ENCODE peak calls at places on chromosomes 2 and 18, in six cellular contexts. O is upper lobe of left lung, Q is tibial artery, Y is PC-9, M is GM13976, S is body of pancreas. Z is an unnamed sample.

GRCh38 chr2:8623958-8624591 is 57.8 kb upstream of the ID2 start:
- DNase-seq in O (no peak), Q (no peak), Y (no peak), M (no peak), S (peak), Z (no peak)

GRCh38 chr2:132669854-132670103 is 226 bp downstream of the LYPD1 start:
- DNase-seq in O (no peak), Q (no peak), Y (no peak), M (no peak), S (peak), Z (no peak)

GRCh38 chr2:32930436-32930835 is 16.3 kb upstream of the LTBP1 start:
- DNase-seq in O (no peak), Q (no peak), Y (no peak), M (no peak), S (no peak), Z (no peak)

GRCh38 chr2:152542995-152543481 is 174.2 kb downstream of the PRPF40A start:
- DNase-seq in O (no peak), Q (no peak), Y (peak), M (no peak), S (no peak), Z (no peak)

GRCh38 chr2:48120112-48120511 is 213.8 kb upstream of the FBXO11 start:
- DNase-seq in O (no peak), Q (no peak), Y (no peak), M (no peak), S (no peak), Z (no peak)

GRCh38 chr2:33051586-33052385 is 105.0 kb downstream of the LTBP1 start:
- DNase-seq in O (no peak), Q (peak), Y (no peak), M (no peak), S (no peak), Z (no peak)

GRCh38 chr2:27069961-27070618 is 1.4 kb downstream of the OST4 start:
- DNase-seq in O (no peak), Q (no peak), Y (no peak), M (no peak), S (no peak), Z (no peak)

GRCh38 chr2:19911799-19912509 is 10.2 kb upstream of the TTC32 start:
- DNase-seq in O (no peak), Q (no peak), Y (peak), M (no peak), S (no peak), Z (no peak)

GRCh38 chr18:63161728-63162195 is 157.8 kb downstream of the BCL2 start:
- DNase-seq in O (no peak), Q (peak), Y (peak), M (peak), S (peak), Z (peak)

GRCh38 chr2:150787353-150788098 is 300.1 kb upstream of the RND3 start:
- DNase-seq in O (no peak), Q (no peak), Y (no peak), M (no peak), S (no peak), Z (no peak)

GRCh38 chr2:193943406-193943960 is 1713.5 kb upstream of the SLC39A10 start:
- DNase-seq in O (no peak), Q (no peak), Y (no peak), M (no peak), S (no peak), Z (no peak)

GRCh38 chr2:214358506-214358905 is 52.3 kb upstream of the VWC2L start:
- DNase-seq in O (no peak), Q (no peak), Y (no peak), M (no peak), S (no peak), Z (no peak)

GRCh38 chr2:34365937-34366336 is 766.8 kb upstream of the FAM98A start:
- DNase-seq in O (no peak), Q (no peak), Y (no peak), M (no peak), S (peak), Z (no peak)

GRCh38 chr2:68905116-68905515 is 33.9 kb upstream of the BMP10 start:
- DNase-seq in O (no peak), Q (no peak), Y (no peak), M (no peak), S (no peak), Z (no peak)

GRCh38 chr2:143515318-143515717 is 386.1 kb downstream of the ARHGAP15 start:
- DNase-seq in O (no peak), Q (no peak), Y (no peak), M (no peak), S (no peak), Z (no peak)

GRCh38 chr2:220586980-220587549 is 959.6 kb downstream of the SLC4A3 start:
- DNase-seq in O (no peak), Q (no peak), Y (no peak), M (no peak), S (no peak), Z (no peak)

GRCh38 chr2:3198119-3198518 is 179.5 kb downstream of the EIPR1 start:
- DNase-seq in O (no peak), Q (no peak), Y (no peak), M (no peak), S (no peak), Z (peak)

GRCh38 chr2:60565472-60565871 is 12.0 kb upstream of the BCL11A start:
- DNase-seq in O (no peak), Q (no peak), Y (no peak), M (no peak), S (peak), Z (no peak)

GRCh38 chr2:143802242-143802641 is 673.0 kb downstream of the ARHGAP15 start:
- DNase-seq in O (no peak), Q (no peak), Y (peak), M (peak), S (no peak), Z (no peak)

GRCh38 chr2:67954125-67954748 is 108.6 kb downstream of the C1D start:
- DNase-seq in O (no peak), Q (no peak), Y (no peak), M (no peak), S (no peak), Z (no peak)

GRCh38 chr18:63725682-63726480 is 23.1 kb downstream of the SERPINB11 start:
- DNase-seq in O (no peak), Q (no peak), Y (no peak), M (no peak), S (no peak), Z (no peak)

DNA sequence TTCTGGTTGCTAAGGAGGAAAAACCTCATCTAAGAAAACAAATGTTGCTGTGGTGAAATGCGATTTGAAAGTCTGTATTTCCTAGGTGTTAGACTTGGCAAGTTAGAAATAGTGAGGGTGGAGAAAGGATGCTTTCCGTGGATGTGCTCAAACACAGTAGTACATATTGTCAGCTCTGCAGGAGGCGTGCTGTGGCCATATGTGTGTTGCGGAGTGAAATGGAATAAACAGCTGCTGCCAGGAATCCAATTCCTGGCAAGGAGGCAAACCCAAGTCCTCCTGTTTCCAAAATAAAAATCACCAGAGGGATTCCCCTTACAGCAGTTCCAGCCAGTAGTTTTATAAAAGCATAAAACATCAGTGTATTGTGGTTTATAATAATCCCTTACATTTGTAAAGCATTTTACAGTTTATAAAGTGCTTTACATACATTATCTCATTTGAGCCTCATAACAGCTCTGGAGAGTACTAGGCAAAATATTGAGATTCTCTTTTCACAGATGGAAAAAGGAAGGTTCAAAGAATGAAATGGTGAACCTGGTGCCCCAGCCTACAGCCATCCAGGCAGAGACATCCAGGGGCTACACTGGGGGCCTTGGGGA is 205.8 kb downstream of the AGPS start:
- DNase-seq in O (no peak), Q (peak), Y (no peak), M (no peak), S (peak), Z (no peak)
- TF ChIP-seq CTCF in O (no peak), Q (no peak), Y (no peak), M (no peak), S (no peak), Z (no peak)

GRCh38 chr2:139791330-139791729 is 1011.1 kb upstream of the NXPH2 start:
- DNase-seq in O (no peak), Q (no peak), Y (no peak), M (no peak), S (no peak), Z (no peak)

DNA sequence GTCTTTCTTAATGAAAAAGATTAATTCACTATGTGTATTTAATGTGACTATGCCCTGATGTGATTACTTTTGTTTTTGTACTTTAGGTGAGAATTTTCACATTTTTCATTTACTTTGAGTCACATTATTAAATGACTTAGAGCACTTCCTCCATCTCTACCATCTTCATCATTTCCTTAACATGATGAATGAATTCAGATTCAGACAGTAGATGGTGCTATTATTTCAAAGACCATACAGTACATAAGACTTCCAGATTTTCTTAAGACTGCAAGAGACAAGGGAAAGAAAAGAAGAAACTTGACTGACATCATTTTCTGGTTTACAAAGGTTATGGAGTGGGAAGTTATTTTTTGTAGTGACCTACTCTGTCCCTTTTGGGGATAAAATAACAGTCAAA is 1010.6 kb upstream of the NXPH2 start:
- DNase-seq in O (no peak), Q (no peak), Y (peak), M (peak), S (no peak), Z (no peak)
- TF ChIP-seq CTCF in O (no peak), Q (no peak), Y (peak), M (no peak), S (peak), Z (no peak)

DNA sequence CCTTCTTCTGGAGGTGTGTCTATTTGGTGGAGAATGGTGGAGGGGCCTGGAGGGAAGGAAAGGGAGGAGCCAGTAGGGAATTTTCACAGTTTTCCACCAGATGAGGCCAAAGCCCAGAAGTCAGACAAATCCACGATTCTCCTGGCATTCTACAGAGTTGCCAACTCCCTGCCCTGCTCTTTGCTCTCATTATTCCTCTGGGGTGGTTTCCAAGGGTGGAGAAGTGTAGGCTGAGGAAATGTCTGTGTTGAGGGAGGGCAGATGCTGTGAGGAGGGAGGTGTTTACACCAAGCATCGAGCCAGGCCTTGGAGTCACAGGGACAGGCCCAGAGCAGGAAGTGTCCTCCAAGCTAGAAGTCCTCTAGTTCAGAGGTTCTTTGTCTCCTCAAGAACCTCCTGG is 124.1 kb upstream of the LGALSL start:
- DNase-seq in O (no peak), Q (no peak), Y (peak), M (no peak), S (no peak), Z (no peak)
- TF ChIP-seq CTCF in O (no peak), Q (no peak), Y (no peak), M (no peak), S (no peak), Z (no peak)

DNA sequence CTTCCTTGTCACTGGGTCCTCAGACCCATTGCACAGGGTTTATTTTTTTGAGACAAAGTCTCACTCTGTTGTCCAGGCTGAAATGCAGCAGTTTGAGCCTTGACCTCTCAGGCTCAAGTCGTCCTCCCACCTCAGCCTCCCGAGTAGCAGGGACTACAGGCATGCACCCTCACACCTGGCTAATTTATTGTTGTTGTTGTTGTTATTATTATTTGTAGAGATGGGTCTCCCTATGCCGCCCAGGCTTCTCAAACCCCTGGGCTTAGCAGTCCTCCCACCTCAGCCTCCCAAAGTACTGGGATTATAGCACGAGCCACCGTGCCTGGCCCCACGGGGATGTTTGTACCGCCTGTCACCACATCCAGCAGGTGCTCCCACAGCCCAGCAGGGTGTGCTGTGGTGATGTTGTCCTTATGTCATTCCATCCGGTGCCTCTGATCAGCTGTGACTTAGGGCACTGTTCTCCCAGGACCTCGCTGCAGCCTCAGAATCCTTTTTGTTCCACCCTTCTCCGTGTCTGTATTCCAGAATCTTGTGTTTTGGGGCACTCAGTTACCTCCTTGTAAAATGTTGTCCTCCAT is 182.3 kb downstream of the INO80D start:
- DNase-seq in O (no peak), Q (no peak), Y (no peak), M (peak), S (peak), Z (peak)
- TF ChIP-seq CTCF in O (no peak), Q (no peak), Y (peak), M (no peak), S (peak), Z (no peak)

DNA sequence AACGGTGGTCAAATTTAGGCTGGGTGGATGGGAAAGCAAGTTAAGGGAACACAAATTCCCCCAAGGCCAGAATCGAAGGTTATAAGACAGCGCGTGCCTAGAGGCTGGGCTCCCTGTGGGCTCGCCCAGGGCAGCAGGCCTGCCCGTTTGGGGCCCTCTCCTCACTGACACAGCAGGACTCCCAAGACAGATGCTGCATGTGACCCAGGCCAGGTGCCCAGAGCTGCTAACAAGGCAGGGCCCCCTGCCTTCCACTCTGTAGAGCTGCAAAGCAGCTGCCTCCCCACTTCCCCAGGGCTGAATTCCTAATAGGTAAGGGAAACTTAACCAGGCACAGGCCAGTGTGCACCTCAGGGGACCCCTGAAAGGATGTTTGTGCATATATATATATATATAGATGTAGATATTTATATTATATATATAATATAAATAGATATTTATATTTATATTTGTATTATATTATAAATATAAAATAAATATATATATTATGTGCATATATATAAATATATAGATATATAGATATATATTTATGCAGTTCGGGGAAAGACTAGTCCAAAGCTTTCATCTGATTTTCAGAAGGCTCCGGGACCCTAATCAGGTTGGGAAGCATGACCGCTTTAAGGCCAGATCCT is 43.7 kb downstream of the TMEM37 start:
- DNase-seq in O (no peak), Q (no peak), Y (no peak), M (no peak), S (no peak), Z (no peak)
- TF ChIP-seq CTCF in O (no peak), Q (no peak), Y (no peak), M (no peak), S (no peak), Z (no peak)

DNA sequence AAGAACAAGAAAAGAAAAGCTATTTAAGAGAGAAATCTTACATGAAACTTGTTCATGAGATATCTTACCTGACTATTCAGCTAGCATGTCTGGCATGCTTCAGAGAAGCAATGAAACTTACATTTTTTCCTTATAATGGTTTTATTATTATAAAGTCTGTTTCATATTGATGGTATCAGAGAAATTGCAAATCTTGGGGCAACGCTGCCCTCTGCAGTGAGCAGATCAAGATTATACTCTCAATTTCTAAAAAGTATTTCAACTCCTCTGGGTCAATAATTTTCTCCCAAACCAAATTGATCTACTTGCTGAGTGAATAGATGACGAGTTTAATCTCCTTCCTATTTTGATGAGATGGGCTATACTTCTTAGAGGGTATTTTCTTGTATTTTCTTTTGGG is 235.6 kb downstream of the NUP35 start:
- DNase-seq in O (no peak), Q (no peak), Y (no peak), M (no peak), S (no peak), Z (peak)
- TF ChIP-seq CTCF in O (no peak), Q (no peak), Y (peak), M (no peak), S (no peak), Z (no peak)

DNA sequence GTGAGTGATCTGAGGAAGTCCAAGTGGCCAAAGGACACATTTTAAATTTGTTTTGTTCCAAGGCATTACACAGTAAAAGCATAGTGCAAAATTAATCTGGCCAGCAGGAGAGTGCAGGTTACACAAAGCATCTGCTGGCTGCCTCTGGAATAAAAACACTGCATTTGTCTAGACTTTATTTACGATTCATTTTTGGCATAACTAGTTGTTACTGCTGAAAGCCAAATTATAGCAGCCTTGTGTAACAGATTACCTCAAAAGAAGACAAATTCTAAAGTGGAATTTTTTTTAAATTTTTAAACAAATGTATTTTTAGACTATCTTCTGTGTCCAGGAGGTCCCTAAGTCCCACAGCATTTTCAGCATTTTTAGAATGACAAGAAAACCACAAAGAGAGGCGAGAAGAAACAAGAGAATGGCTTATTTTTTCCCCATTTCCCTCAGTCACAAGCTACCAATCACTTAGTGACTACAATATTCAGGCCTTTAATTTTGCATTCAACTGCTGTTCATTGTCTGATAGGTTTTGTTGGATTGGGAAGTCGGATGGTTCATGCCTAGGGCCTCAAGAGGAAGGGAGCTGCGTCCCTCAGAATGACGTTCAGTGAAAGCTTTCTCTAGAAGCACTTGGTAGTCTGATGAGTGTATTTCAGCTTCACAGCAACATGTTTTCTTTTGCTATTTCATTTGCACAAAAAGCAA is 46.0 kb downstream of the TMEFF2 start:
- DNase-seq in O (no peak), Q (no peak), Y (no peak), M (no peak), S (no peak), Z (no peak)
- TF ChIP-seq CTCF in O (no peak), Q (peak), Y (no peak), M (no peak), S (no peak), Z (no peak)

DNA sequence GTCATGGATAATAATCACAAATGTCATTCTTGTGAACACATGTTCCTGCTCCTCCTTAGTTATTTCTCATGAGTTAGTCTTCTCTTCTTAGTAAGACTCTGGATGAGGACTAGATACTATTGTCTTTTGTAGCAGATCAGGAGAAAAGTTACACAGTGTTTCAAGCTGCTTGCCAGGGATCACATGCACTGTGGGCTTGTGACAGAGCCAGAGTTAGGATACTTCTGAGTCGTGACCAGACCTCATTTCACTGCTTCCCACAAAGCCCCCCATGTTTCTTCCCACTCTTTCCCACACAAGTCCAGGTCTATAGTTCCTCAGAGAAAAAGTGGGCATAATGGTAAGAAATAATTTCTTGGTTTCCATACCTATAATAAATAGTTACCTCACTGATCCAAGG is 80.2 kb upstream of the LRATD1 start:
- DNase-seq in O (no peak), Q (no peak), Y (no peak), M (no peak), S (no peak), Z (no peak)
- TF ChIP-seq CTCF in O (no peak), Q (no peak), Y (no peak), M (no peak), S (no peak), Z (no peak)

GRCh38 chr2:234496835-234497591 is at the start of gene ARL4C:
- DNase-seq in O (peak), Q (peak), Y (no peak), M (peak), S (peak), Z (peak)
- TF ChIP-seq CTCF in O (no peak), Q (no peak), Y (no peak), M (no peak), S (no peak), Z (no peak)